ENCODE peak calls at places on chromosomes 3 and 15, in eight cellular contexts. V is endothelial cell, R is neural crest cell, P is stomach, W is NCI-H1105, C is heart left ventricle, D is fibroblast of pulmonary artery, S is HL-60. Q is an unnamed sample.

GRCh38 chr3:107117922-107118576 is 259.2 kb upstream of the CCDC54 start:
- DNase-seq in D (peak), V (peak), W (peak), P (no peak), S (peak), R (peak), C (peak), Q (no peak)

GRCh38 chr3:54853573-54854404 is 74.1 kb downstream of the LRTM1 start:
- DNase-seq in W (peak), S (peak), P (peak), D (peak), V (peak), C (peak), R (peak), Q (no peak)

GRCh38 chr3:152087153-152087552 is 181.6 kb upstream of the MBNL1 start:
- DNase-seq in V (no peak), D (no peak), C (no peak), P (no peak), W (no peak), R (no peak), S (no peak), Q (no peak)

GRCh38 chr15:80179025-80179759 is 26.4 kb downstream of the FAH start:
- DNase-seq in V (no peak), R (no peak), C (no peak), W (no peak), D (peak), P (peak), S (no peak), Q (no peak)

GRCh38 chr3:113169876-113170452 is 41.4 kb upstream of the BOC start:
- DNase-seq in W (no peak), S (no peak), R (no peak), V (peak), C (no peak), D (no peak), P (no peak), Q (no peak)

GRCh38 chr3:151226088-151226563 is 23.1 kb upstream of the GPR171 start:
- DNase-seq in P (no peak), C (no peak), D (peak), V (no peak), W (peak), R (no peak), S (no peak), Q (peak)

GRCh38 chr3:52253314-52254260 is 8.0 kb downstream of the PPM1M start:
- DNase-seq in C (no peak), P (peak), D (peak), R (no peak), V (no peak), W (no peak), S (peak), Q (no peak)

GRCh38 chr3:30503431-30503830 is 103.0 kb upstream of the TGFBR2 start:
- DNase-seq in V (no peak), P (no peak), R (no peak), D (no peak), S (no peak), W (no peak), C (no peak), Q (no peak)

GRCh38 chr15:48897144-48897814 is 19.3 kb downstream of the EID1 start:
- DNase-seq in D (peak), V (no peak), S (no peak), P (no peak), R (peak), C (no peak), W (no peak), Q (no peak)

GRCh38 chr15:98763179-98763578 is 114.8 kb downstream of the IGF1R start:
- DNase-seq in R (no peak), V (no peak), P (no peak), C (no peak), S (no peak), W (no peak), D (no peak), Q (no peak)

GRCh38 chr3:77939726-77940125 is 899.8 kb downstream of the ROBO2 start:
- DNase-seq in R (no peak), W (no peak), V (no peak), D (peak), P (no peak), S (no peak), C (no peak), Q (no peak)

GRCh38 chr3:11037241-11037873 is 44.8 kb downstream of the SLC6A1 start:
- DNase-seq in V (peak), S (no peak), P (no peak), W (no peak), C (no peak), D (no peak), R (no peak), Q (no peak)

GRCh38 chr3:46692566-46692983 is 904 bp downstream of the ALS2CL start:
- DNase-seq in W (no peak), S (no peak), V (no peak), R (no peak), D (no peak), P (peak), C (peak), Q (no peak)

Q was measured in CD14-positive monocyte.